ENCODE peak calls at places on chromosome 20, in six cellular contexts. R, I, C, D, Y and X are unnamed samples.

GRCh38 chr20:21933526-21933925 is 228.1 kb downstream of the PAX1 start:
- DNase-seq in R (no peak), I (no peak), C (no peak), D (no peak), Y (no peak), X (no peak)

GRCh38 chr20:46423342-46423741 is 16.9 kb upstream of the ELMO2 start:
- DNase-seq in R (no peak), I (no peak), C (no peak), D (no peak), Y (no peak), X (no peak)

GRCh38 chr20:1391640-1392442 is 1.0 kb downstream of the FKBP1A start:
- DNase-seq in R (no peak), I (peak; percentile 42), C (no peak), D (no peak), Y (no peak), X (no peak)

GRCh38 chr20:21105429-21106170 is 558 bp downstream of the LINC00237 start:
- DNase-seq in R (no peak), I (no peak), C (no peak), D (no peak), Y (no peak), X (no peak)

GRCh38 chr20:42484335-42484734 is 705.4 kb downstream of the PTPRT start:
- DNase-seq in R (no peak), I (no peak), C (no peak), D (no peak), Y (no peak), X (peak; percentile 41)

GRCh38 chr20:37245671-37246237 is 15.9 kb downstream of the GHRH start:
- DNase-seq in R (no peak), I (no peak), C (no peak), D (no peak), Y (no peak), X (no peak)

GRCh38 chr20:36315545-36316351 is 9.6 kb downstream of the DLGAP4 start:
- DNase-seq in R (no peak), I (no peak), C (no peak), D (no peak), Y (no peak), X (no peak)

GRCh38 chr20:22827916-22828315 is 207.2 kb upstream of the SSTR4 start:
- DNase-seq in R (no peak), I (no peak), C (no peak), D (no peak), Y (no peak), X (no peak)

GRCh38 chr20:38789503-38790209 is 15.8 kb upstream of the PPP1R16B start:
- DNase-seq in R (no peak), I (no peak), C (no peak), D (no peak), Y (no peak), X (no peak)

GRCh38 chr20:62653951-62654685 is 11.8 kb downstream of the SLCO4A1 start:
- DNase-seq in R (no peak), I (peak; percentile 41), C (no peak), D (no peak), Y (no peak), X (no peak)

GRCh38 chr20:54133434-54134427 is 40.1 kb downstream of the CYP24A1 start:
- DNase-seq in R (no peak), I (no peak), C (no peak), D (no peak), Y (no peak), X (no peak)

GRCh38 chr20:44979090-44979621 is 12.8 kb downstream of the STK4 start:
- DNase-seq in R (no peak), I (peak; percentile 94), C (no peak), D (no peak), Y (peak; percentile 41), X (no peak)

GRCh38 chr20:62163485-62163865 is 19.4 kb upstream of the MTG2 start:
- DNase-seq in R (no peak), I (no peak), C (no peak), D (no peak), Y (no peak), X (no peak)

GRCh38 chr20:19742974-19743649 is 14.9 kb upstream of the RIN2 start:
- DNase-seq in R (no peak), I (no peak), C (no peak), D (no peak), Y (no peak), X (no peak)

GRCh38 chr20:9323622-9324021 is 190.8 kb upstream of the LAMP5 start:
- DNase-seq in R (no peak), I (peak; percentile 13), C (no peak), D (peak; percentile 10), Y (no peak), X (no peak)

GRCh38 chr20:14948416-14948815 is 611.0 kb upstream of the FLRT3 start:
- DNase-seq in R (no peak), I (peak; percentile 7), C (no peak), D (no peak), Y (no peak), X (no peak)

GRCh38 chr20:1722513-1723050 is 65.0 kb upstream of the SIRPG start:
- DNase-seq in R (no peak), I (no peak), C (no peak), D (no peak), Y (no peak), X (no peak)

GRCh38 chr20:25543068-25543467 is 42.3 kb downstream of the NINL start:
- DNase-seq in R (no peak), I (no peak), C (no peak), D (no peak), Y (no peak), X (no peak)

GRCh38 chr20:38131588-38132121 is 33.4 kb downstream of the TGM2 start:
- DNase-seq in R (no peak), I (no peak), C (no peak), D (no peak), Y (no peak), X (peak; percentile 3)

GRCh38 chr20:43537921-43538854 is 20.6 kb upstream of the SGK2 start:
- DNase-seq in R (peak; percentile 27), I (peak; percentile 48), C (peak; percentile 25), D (peak; percentile 59), Y (peak; percentile 52), X (peak; percentile 51)

GRCh38 chr20:19026901-19027644 is 185.4 kb upstream of the SLC24A3 start:
- DNase-seq in R (no peak), I (no peak), C (no peak), D (no peak), Y (no peak), X (no peak)

GRCh38 chr20:31811198-31811597 is 8.0 kb upstream of the MYLK2 start:
- DNase-seq in R (no peak), I (no peak), C (no peak), D (no peak), Y (no peak), X (no peak)

GRCh38 chr20:17645010-17645409 is 37.0 kb downstream of the RRBP1 start:
- DNase-seq in R (no peak), I (no peak), C (no peak), D (no peak), Y (no peak), X (no peak)

GRCh38 chr20:22836211-22836610 is 198.9 kb upstream of the SSTR4 start:
- DNase-seq in R (no peak), I (no peak), C (no peak), D (no peak), Y (no peak), X (no peak)

GRCh38 chr20:53057579-53057978 is 85.4 kb downstream of the TSHZ2 start:
- DNase-seq in R (no peak), I (no peak), C (no peak), D (no peak), Y (no peak), X (no peak)

GRCh38 chr20:58233881-58234528 is 5.6 kb upstream of the ANKRD60 start:
- DNase-seq in R (no peak), I (peak; percentile 55), C (peak; percentile 41), D (peak; percentile 42), Y (peak; percentile 51), X (peak; percentile 34)

GRCh38 chr20:11271319-11271718 is 597.5 kb upstream of the JAG1 start:
- DNase-seq in R (no peak), I (no peak), C (no peak), D (no peak), Y (no peak), X (no peak)

GRCh38 chr20:6562111-6562510 is 205.4 kb upstream of the BMP2 start:
- DNase-seq in R (no peak), I (no peak), C (no peak), D (no peak), Y (no peak), X (no peak)

GRCh38 chr20:15220009-15220656 is 882.7 kb upstream of the FLRT3 start:
- DNase-seq in R (no peak), I (no peak), C (no peak), D (no peak), Y (no peak), X (no peak)

GRCh38 chr20:41336711-41337492 is 3.7 kb upstream of the LPIN3 start:
- DNase-seq in R (no peak), I (no peak), C (no peak), D (no peak), Y (no peak), X (no peak)

GRCh38 chr20:32589256-32589655 is 4.1 kb upstream of the NOL4L start:
- DNase-seq in R (no peak), I (no peak), C (no peak), D (no peak), Y (no peak), X (no peak)

GRCh38 chr20:25246182-25246943 is 1.5 kb upstream of the PYGB start:
- DNase-seq in R (no peak), I (peak; percentile 81), C (no peak), D (no peak), Y (no peak), X (no peak)

GRCh38 chr20:33130553-33130952 is 37.4 kb upstream of the BPIFA2 start:
- DNase-seq in R (no peak), I (no peak), C (no peak), D (no peak), Y (no peak), X (no peak)

GRCh38 chr20:13102237-13102636 is 93.5 kb downstream of the SPTLC3 start:
- DNase-seq in R (no peak), I (no peak), C (no peak), D (no peak), Y (no peak), X (no peak)

GRCh38 chr20:59376109-59376841 is 75.9 kb downstream of the EDN3 start:
- DNase-seq in R (no peak), I (no peak), C (no peak), D (no peak), Y (no peak), X (no peak)

GRCh38 chr20:1577906-1578305 is 20.4 kb upstream of the SIRPD start:
- DNase-seq in R (no peak), I (peak; percentile 0), C (no peak), D (no peak), Y (no peak), X (no peak)